ENCODE peak calls at places on chromosomes 7 and 10, in eight cellular contexts. One of them, this sample, is unnamed.

GRCh38 chr10:65581426-65582026 is 1344.3 kb upstream of the LRRTM3 start:
- DNase-seq in cardiac muscle cell: no peak
- DNase-seq in memory B cell: no peak
- DNase-seq in GM23338: peak; percentile 54
- DNase-seq in OCI-LY7: no peak
- DNase-seq in aorta: peak; percentile 47
- DNase-seq in retina: peak; percentile 11
- DNase-seq in Calu3: no peak
- DNase-seq in this sample: no peak

GRCh38 chr7:34222722-34223121 is 317.4 kb downstream of the BMPER start:
- DNase-seq in cardiac muscle cell: no peak
- DNase-seq in retina: no peak
- DNase-seq in OCI-LY7: no peak
- DNase-seq in Calu3: no peak
- DNase-seq in GM23338: no peak
- DNase-seq in memory B cell: no peak
- DNase-seq in aorta: no peak
- DNase-seq in this sample: no peak

GRCh38 chr7:54541941-54542618 is at the start of gene VSTM2A:
- DNase-seq in aorta: no peak
- DNase-seq in cardiac muscle cell: peak; percentile 85
- DNase-seq in OCI-LY7: no peak
- DNase-seq in retina: peak; percentile 94
- DNase-seq in memory B cell: no peak
- DNase-seq in GM23338: peak; percentile 85
- DNase-seq in Calu3: no peak
- DNase-seq in this sample: no peak

GRCh38 chr7:45689797-45690761 is 115.9 kb downstream of the ADCY1 start:
- DNase-seq in Calu3: no peak
- DNase-seq in memory B cell: no peak
- DNase-seq in cardiac muscle cell: no peak
- DNase-seq in GM23338: no peak
- DNase-seq in aorta: peak; percentile 25
- DNase-seq in retina: no peak
- DNase-seq in OCI-LY7: no peak
- DNase-seq in this sample: no peak

GRCh38 chr7:8254667-8255066 is 7.3 kb downstream of the ICA1 start:
- DNase-seq in memory B cell: no peak
- DNase-seq in retina: no peak
- DNase-seq in cardiac muscle cell: no peak
- DNase-seq in aorta: no peak
- DNase-seq in OCI-LY7: no peak
- DNase-seq in Calu3: no peak
- DNase-seq in GM23338: no peak
- DNase-seq in this sample: no peak

GRCh38 chr7:35593896-35594295 is 101.0 kb downstream of the HERPUD2 start:
- DNase-seq in retina: no peak
- DNase-seq in memory B cell: no peak
- DNase-seq in GM23338: peak; percentile 82
- DNase-seq in OCI-LY7: peak; percentile 28
- DNase-seq in aorta: no peak
- DNase-seq in Calu3: peak; percentile 24
- DNase-seq in cardiac muscle cell: no peak
- DNase-seq in this sample: no peak

GRCh38 chr7:7228472-7228871 is 46.1 kb downstream of the C1GALT1 start:
- DNase-seq in memory B cell: no peak
- DNase-seq in retina: no peak
- DNase-seq in Calu3: no peak
- DNase-seq in GM23338: no peak
- DNase-seq in OCI-LY7: no peak
- DNase-seq in aorta: no peak
- DNase-seq in cardiac muscle cell: no peak
- DNase-seq in this sample: no peak

GRCh38 chr7:84022686-84023308 is 171.8 kb downstream of the SEMA3A start:
- DNase-seq in retina: no peak
- DNase-seq in GM23338: no peak
- DNase-seq in Calu3: no peak
- DNase-seq in aorta: no peak
- DNase-seq in cardiac muscle cell: no peak
- DNase-seq in OCI-LY7: no peak
- DNase-seq in memory B cell: no peak
- DNase-seq in this sample: no peak

GRCh38 chr7:37826825-37827224 is 21.6 kb upstream of the NME8 start:
- DNase-seq in OCI-LY7: no peak
- DNase-seq in Calu3: no peak
- DNase-seq in memory B cell: no peak
- DNase-seq in retina: no peak
- DNase-seq in aorta: no peak
- DNase-seq in cardiac muscle cell: no peak
- DNase-seq in GM23338: no peak
- DNase-seq in this sample: peak; percentile 33

GRCh38 chr7:148911626-148912025 is 27.5 kb upstream of the EZH2 start:
- DNase-seq in Calu3: peak; percentile 4
- DNase-seq in memory B cell: no peak
- DNase-seq in cardiac muscle cell: no peak
- DNase-seq in GM23338: no peak
- DNase-seq in retina: no peak
- DNase-seq in OCI-LY7: no peak
- DNase-seq in aorta: no peak
- DNase-seq in this sample: no peak

GRCh38 chr10:74190494-74190893 is 39.5 kb downstream of the ADK start:
- DNase-seq in retina: no peak
- DNase-seq in Calu3: no peak
- DNase-seq in OCI-LY7: no peak
- DNase-seq in memory B cell: no peak
- DNase-seq in aorta: no peak
- DNase-seq in cardiac muscle cell: no peak
- DNase-seq in GM23338: no peak
- DNase-seq in this sample: no peak

GRCh38 chr7:23136216-23136615 is 30.6 kb downstream of the KLHL7 start:
- DNase-seq in Calu3: no peak
- DNase-seq in cardiac muscle cell: no peak
- DNase-seq in GM23338: no peak
- DNase-seq in OCI-LY7: no peak
- DNase-seq in retina: no peak
- DNase-seq in memory B cell: no peak
- DNase-seq in aorta: no peak
- DNase-seq in this sample: no peak

GRCh38 chr10:33735463-33735862 is 401.0 kb upstream of the NRP1 start:
- DNase-seq in cardiac muscle cell: no peak
- DNase-seq in memory B cell: no peak
- DNase-seq in Calu3: no peak
- DNase-seq in GM23338: no peak
- DNase-seq in retina: no peak
- DNase-seq in OCI-LY7: no peak
- DNase-seq in aorta: no peak
- DNase-seq in this sample: peak; percentile 25

GRCh38 chr10:68562666-68563522 is 2.8 kb downstream of the TET1 start:
- DNase-seq in retina: peak; percentile 51
- DNase-seq in memory B cell: no peak
- DNase-seq in Calu3: no peak
- DNase-seq in GM23338: peak; percentile 87
- DNase-seq in cardiac muscle cell: peak; percentile 49
- DNase-seq in OCI-LY7: peak; percentile 69
- DNase-seq in aorta: no peak
- DNase-seq in this sample: peak; percentile 27

GRCh38 chr7:20797174-20798080 is 10.7 kb upstream of the SP8 start:
- DNase-seq in aorta: no peak
- DNase-seq in GM23338: peak; percentile 77
- DNase-seq in memory B cell: peak; percentile 45
- DNase-seq in retina: peak; percentile 74
- DNase-seq in OCI-LY7: no peak
- DNase-seq in Calu3: no peak
- DNase-seq in cardiac muscle cell: peak; percentile 8
- DNase-seq in this sample: peak; percentile 82

GRCh38 chr10:132169766-132170560 is 16.8 kb upstream of the DPYSL4 start:
- DNase-seq in cardiac muscle cell: no peak
- DNase-seq in memory B cell: no peak
- DNase-seq in OCI-LY7: no peak
- DNase-seq in GM23338: peak; percentile 24
- DNase-seq in Calu3: no peak
- DNase-seq in aorta: peak; percentile 73
- DNase-seq in retina: no peak
- DNase-seq in this sample: no peak

GRCh38 chr7:109092268-109092667 is 522.6 kb downstream of the DNAJB9 start:
- DNase-seq in memory B cell: no peak
- DNase-seq in GM23338: peak; percentile 15
- DNase-seq in Calu3: no peak
- DNase-seq in retina: no peak
- DNase-seq in cardiac muscle cell: no peak
- DNase-seq in aorta: no peak
- DNase-seq in OCI-LY7: no peak
- DNase-seq in this sample: no peak

GRCh38 chr10:32988604-32989003 is 30.6 kb upstream of the ITGB1 start:
- DNase-seq in OCI-LY7: no peak
- DNase-seq in aorta: no peak
- DNase-seq in Calu3: no peak
- DNase-seq in cardiac muscle cell: no peak
- DNase-seq in GM23338: no peak
- DNase-seq in memory B cell: no peak
- DNase-seq in retina: no peak
- DNase-seq in this sample: no peak

GRCh38 chr7:10237306-10237705 is 736.4 kb upstream of the PHF14 start:
- DNase-seq in OCI-LY7: no peak
- DNase-seq in GM23338: no peak
- DNase-seq in cardiac muscle cell: no peak
- DNase-seq in Calu3: no peak
- DNase-seq in retina: no peak
- DNase-seq in aorta: no peak
- DNase-seq in memory B cell: no peak
- DNase-seq in this sample: no peak

GRCh38 chr7:42932861-42933591 is 850 bp downstream of the MRPL32 start:
- DNase-seq in memory B cell: no peak
- DNase-seq in retina: no peak
- DNase-seq in Calu3: no peak
- DNase-seq in GM23338: peak; percentile 43
- DNase-seq in aorta: no peak
- DNase-seq in cardiac muscle cell: peak; percentile 39
- DNase-seq in OCI-LY7: peak; percentile 39
- DNase-seq in this sample: peak; percentile 19

GRCh38 chr7:7178906-7179305 is 3.4 kb upstream of the C1GALT1 start:
- DNase-seq in GM23338: no peak
- DNase-seq in aorta: no peak
- DNase-seq in memory B cell: no peak
- DNase-seq in retina: no peak
- DNase-seq in cardiac muscle cell: no peak
- DNase-seq in Calu3: no peak
- DNase-seq in OCI-LY7: no peak
- DNase-seq in this sample: no peak

GRCh38 chr10:49778197-49778596 is 16.1 kb upstream of the OGDHL start:
- DNase-seq in GM23338: no peak
- DNase-seq in cardiac muscle cell: no peak
- DNase-seq in Calu3: no peak
- DNase-seq in OCI-LY7: no peak
- DNase-seq in aorta: no peak
- DNase-seq in memory B cell: no peak
- DNase-seq in retina: no peak
- DNase-seq in this sample: no peak

GRCh38 chr10:113493943-113494342 is 58.9 kb upstream of the HABP2 start:
- DNase-seq in memory B cell: no peak
- DNase-seq in retina: no peak
- DNase-seq in GM23338: no peak
- DNase-seq in cardiac muscle cell: no peak
- DNase-seq in aorta: no peak
- DNase-seq in Calu3: no peak
- DNase-seq in OCI-LY7: no peak
- DNase-seq in this sample: no peak

GRCh38 chr7:4906682-4907081 is 23.2 kb upstream of the RADIL start:
- DNase-seq in aorta: no peak
- DNase-seq in GM23338: no peak
- DNase-seq in memory B cell: no peak
- DNase-seq in Calu3: no peak
- DNase-seq in OCI-LY7: no peak
- DNase-seq in retina: no peak
- DNase-seq in cardiac muscle cell: no peak
- DNase-seq in this sample: no peak

GRCh38 chr10:59240581-59241183 is 64.2 kb downstream of the PHYHIPL start:
- DNase-seq in retina: peak; percentile 39
- DNase-seq in GM23338: peak; percentile 66
- DNase-seq in aorta: no peak
- DNase-seq in Calu3: peak; percentile 49
- DNase-seq in OCI-LY7: peak; percentile 16
- DNase-seq in cardiac muscle cell: peak; percentile 57
- DNase-seq in memory B cell: no peak
- DNase-seq in this sample: peak; percentile 21

GRCh38 chr7:158863611-158864506 is 7.5 kb downstream of the DYNC2I1 start:
- DNase-seq in retina: peak; percentile 31
- DNase-seq in aorta: peak; percentile 86
- DNase-seq in Calu3: peak; percentile 34
- DNase-seq in memory B cell: no peak
- DNase-seq in cardiac muscle cell: peak; percentile 58
- DNase-seq in OCI-LY7: no peak
- DNase-seq in GM23338: peak; percentile 70
- DNase-seq in this sample: no peak

GRCh38 chr7:49530481-49530880 is 243.0 kb upstream of the VWC2 start:
- DNase-seq in aorta: no peak
- DNase-seq in retina: no peak
- DNase-seq in cardiac muscle cell: no peak
- DNase-seq in OCI-LY7: no peak
- DNase-seq in Calu3: no peak
- DNase-seq in memory B cell: no peak
- DNase-seq in GM23338: no peak
- DNase-seq in this sample: no peak

GRCh38 chr7:40716052-40716451 is 581.2 kb downstream of the SUGCT start:
- DNase-seq in aorta: no peak
- DNase-seq in OCI-LY7: no peak
- DNase-seq in retina: no peak
- DNase-seq in GM23338: no peak
- DNase-seq in Calu3: no peak
- DNase-seq in memory B cell: no peak
- DNase-seq in cardiac muscle cell: no peak
- DNase-seq in this sample: no peak

This sample was measured in MM.1S.